ENCODE peak calls at places on chromosomes 5 and 9, in six cellular contexts. S, R, H, A, W and X are unnamed samples.
A peak's percentile ranks its signal among the peaks of the same experiment; 100 is the strongest.

GRCh38 chr9:85377751-85378289 is 363.9 kb downstream of the AGTPBP1 start:
- DNase-seq in A (no peak), H (no peak), W (peak; percentile 56), R (no peak), S (no peak), X (no peak)

GRCh38 chr9:3343671-3344070 is 182.1 kb downstream of the RFX3 start:
- DNase-seq in W (no peak), R (no peak), H (no peak), S (no peak), A (no peak), X (no peak)

GRCh38 chr9:121619989-121620673 is 31.3 kb upstream of the DAB2IP start:
- DNase-seq in A (no peak), H (no peak), S (no peak), R (no peak), W (no peak), X (no peak)

GRCh38 chr5:94830520-94830919 is 212.1 kb downstream of the SLF1 start:
- DNase-seq in W (no peak), A (no peak), R (no peak), H (peak; percentile 41), S (no peak), X (no peak)

GRCh38 chr5:87722286-87722685 is 309.6 kb upstream of the CCNH start:
- DNase-seq in W (peak; percentile 59), R (no peak), A (no peak), H (peak; percentile 51), S (no peak), X (no peak)

GRCh38 chr5:154367101-154367500 is 78.7 kb upstream of the SAP30L start:
- DNase-seq in A (no peak), S (no peak), W (peak; percentile 69), H (peak; percentile 90), R (no peak), X (no peak)

GRCh38 chr5:33299621-33300208 is 141.1 kb upstream of the TARS1 start:
- DNase-seq in W (peak; percentile 79), A (no peak), R (no peak), H (peak; percentile 83), S (no peak), X (no peak)

GRCh38 chr9:6098431-6098830 is 83.0 kb upstream of the RANBP6 start:
- DNase-seq in W (no peak), H (peak; percentile 73), A (no peak), R (no peak), S (no peak), X (no peak)

GRCh38 chr9:125550216-125550614 is 156.8 kb downstream of the MAPKAP1 start:
- DNase-seq in W (peak; percentile 37), A (no peak), S (no peak), R (no peak), H (no peak), X (no peak)

GRCh38 chr9:22139261-22139660 is 130.2 kb upstream of the CDKN2B start:
- DNase-seq in H (no peak), S (no peak), R (no peak), A (no peak), W (no peak), X (no peak)

GRCh38 chr5:16913187-16913839 is 22.8 kb downstream of the MYO10 start:
- DNase-seq in R (no peak), H (peak; percentile 95), A (no peak), W (no peak), S (no peak), X (no peak)

GRCh38 chr9:95516221-95516735 is 493 bp downstream of the PTCH1 start:
- DNase-seq in A (no peak), W (no peak), R (no peak), H (no peak), S (no peak), X (peak; percentile 35)

GRCh38 chr5:1380011-1380817 is 35.3 kb upstream of the CLPTM1L start:
- DNase-seq in A (no peak), R (peak; percentile 90), S (no peak), W (no peak), H (no peak), X (no peak)

GRCh38 chr5:36739751-36740221 is 133.4 kb downstream of the SLC1A3 start:
- DNase-seq in R (peak; percentile 75), H (peak; percentile 84), S (peak; percentile 67), W (peak; percentile 64), A (peak; percentile 78), X (peak; percentile 43)

GRCh38 chr5:107119656-107120055 is 551.1 kb downstream of the EFNA5 start:
- DNase-seq in H (no peak), R (no peak), A (no peak), W (no peak), S (no peak), X (no peak)

GRCh38 chr5:154945695-154946301 is 4.9 kb downstream of the MRPL22 start:
- DNase-seq in A (no peak), H (peak; percentile 37), W (peak; percentile 43), R (no peak), S (no peak), X (no peak)

GRCh38 chr5:176675676-176676360 is 28.5 kb downstream of the TSPAN17 start:
- DNase-seq in A (no peak), H (peak; percentile 45), R (no peak), W (no peak), S (no peak), X (no peak)

GRCh38 chr5:864492-865167 is 13.8 kb upstream of the ZDHHC11 start:
- DNase-seq in A (peak; percentile 24), R (no peak), S (no peak), H (no peak), W (no peak), X (peak; percentile 68)

GRCh38 chr5:33538201-33538600 is 97.4 kb downstream of the TARS1 start:
- DNase-seq in A (no peak), W (no peak), S (no peak), H (no peak), R (no peak), X (no peak)

GRCh38 chr5:54295658-54296276 is 14.6 kb downstream of the ARL15 start:
- DNase-seq in S (no peak), H (no peak), A (no peak), R (no peak), W (no peak), X (no peak)

GRCh38 chr5:172144291-172144815 is 43.7 kb downstream of the STK10 start:
- DNase-seq in A (peak; percentile 20), R (no peak), S (no peak), W (no peak), H (no peak), X (no peak)

GRCh38 chr5:15715966-15716365 is 216.0 kb downstream of the FBXL7 start:
- DNase-seq in R (no peak), S (no peak), A (no peak), H (no peak), W (no peak), X (no peak)

GRCh38 chr5:145936401-145937131 is at the start of gene SH3RF2:
- DNase-seq in R (peak; percentile 70), W (peak; percentile 94), H (peak; percentile 87), A (no peak), S (peak; percentile 36), X (peak; percentile 30)

GRCh38 chr9:555493-555892 is 286.0 kb upstream of the DMRT1 start:
- DNase-seq in R (no peak), A (no peak), W (no peak), H (peak; percentile 70), S (no peak), X (no peak)

GRCh38 chr5:73323466-73323865 is 125.1 kb downstream of the FOXD1 start:
- DNase-seq in H (no peak), A (no peak), W (no peak), R (no peak), S (no peak), X (no peak)

DNA sequence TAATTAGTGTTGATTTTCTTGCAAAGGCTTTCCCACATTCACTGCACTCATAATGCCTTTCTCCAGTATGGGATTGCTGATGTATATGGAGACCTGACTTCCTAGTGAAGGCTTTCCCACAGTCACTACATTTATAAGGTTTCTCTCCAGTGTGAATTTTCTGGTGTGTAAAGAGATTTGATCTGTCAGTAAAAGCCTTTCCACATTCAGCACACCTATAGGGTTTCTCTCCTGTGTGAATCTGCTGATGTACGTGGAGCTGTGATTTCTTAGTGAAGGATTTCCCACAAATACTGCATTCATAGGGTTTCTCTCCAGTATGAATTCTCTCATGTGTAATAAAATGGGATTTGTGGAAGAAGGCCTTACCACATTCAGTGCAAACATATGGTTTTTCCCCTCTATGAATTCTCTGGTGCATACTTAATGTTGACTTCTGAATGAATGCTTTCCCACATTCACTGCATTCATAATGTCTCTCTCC is 31.1 kb downstream of the ZNF484 start:
- DNase-seq in S (no peak), A (no peak), R (no peak), W (peak; percentile 11), H (no peak), X (no peak)
- H3K4me3 ChIP-seq in S (no peak overlapping the region), A (no peak overlapping the region), R (no peak overlapping the region), W (no peak overlapping the region), H (no peak overlapping the region), X (no peak overlapping the region)

GRCh38 chr5:123119334-123119986 is 30.4 kb downstream of the PRDM6 start:
- DNase-seq in A (no peak), H (no peak), S (no peak), W (peak; percentile 20), R (no peak), X (peak; percentile 61)
- TF ChIP-seq CTCF in A (no peak), H (no peak), S (no peak), W (peak; percentile 1), R (no peak), X (no peak)

GRCh38 chr9:77649109-77649812 is 1.1 kb upstream of the GNA14 start:
- DNase-seq in S (no peak), W (peak; percentile 54), A (no peak), H (peak; percentile 14), R (no peak), X (no peak)
- H3K4me3 ChIP-seq in S (peak overlapping the region; percentile 43), W (peak overlapping the region; percentile 45), A (no peak overlapping the region), H (no peak overlapping the region), R (peak overlapping the region; percentile 69), X (peak overlapping the region; percentile 52)

GRCh38 chr5:180540050-180540694 is 46.0 kb downstream of the CNOT6 start:
- DNase-seq in S (no peak), H (no peak), A (no peak), W (no peak), R (no peak), X (no peak)

GRCh38 chr5:180545248-180545647 is 46.1 kb downstream of the SCGB3A1 start:
- DNase-seq in H (no peak), S (no peak), W (no peak), A (no peak), R (no peak), X (no peak)

GRCh38 chr5:180541710-180542109 is 47.5 kb downstream of the CNOT6 start:
- DNase-seq in W (no peak), A (no peak), S (no peak), H (no peak), R (no peak), X (no peak)
- TF ChIP-seq CTCF in W (no peak), A (no peak), S (no peak), H (no peak), R (no peak), X (no peak)

GRCh38 chr5:77957931-77958476 is 181.9 kb upstream of the TBCA start:
- DNase-seq in W (no peak), H (no peak), S (no peak), A (no peak), R (no peak), X (no peak)
- H3K4me3 ChIP-seq in W (no peak overlapping the region), H (no peak overlapping the region), S (no peak overlapping the region), A (no peak overlapping the region), R (no peak overlapping the region), X (no peak overlapping the region)